ENCODE peak calls at places on chromosomes 12 and 14, in six cellular contexts. E is cardiac muscle cell, X is AG09309, H is GM06990, M is GM23248, O is SK-N-SH. R is an unnamed sample.
A peak's percentile ranks its signal among the peaks of the same experiment; 100 is the strongest.

GRCh38 chr12:78271546-78271945 is 440.9 kb downstream of the NAV3 start:
- DNase-seq in X (no peak), O (no peak), E (peak; percentile 25), H (no peak), M (peak; percentile 33), R (no peak)

GRCh38 chr12:47904647-47905312 is at the start of gene VDR:
- DNase-seq in X (no peak), O (peak; percentile 93), M (peak; percentile 90), E (peak; percentile 77), H (peak; percentile 71), R (peak; percentile 92)

GRCh38 chr12:131082795-131083194 is 129.1 kb downstream of the ADGRD1 start:
- DNase-seq in X (no peak), E (no peak), M (no peak), O (no peak), H (no peak), R (peak; percentile 52)

GRCh38 chr12:64567570-64567969 is 42.7 kb upstream of the RASSF3 start:
- DNase-seq in H (no peak), O (no peak), M (no peak), E (no peak), X (no peak), R (no peak)

GRCh38 chr14:102849522-102850379 is 72.5 kb downstream of the TRAF3 start:
- DNase-seq in H (no peak), E (peak; percentile 19), X (no peak), M (peak; percentile 62), O (peak; percentile 73), R (no peak)

GRCh38 chr14:31889297-31889696 is 187.8 kb upstream of the ARHGAP5 start:
- DNase-seq in E (no peak), O (no peak), H (no peak), X (no peak), M (no peak), R (no peak)

GRCh38 chr12:57518920-57519757 is 1.2 kb downstream of the DDIT3 start:
- DNase-seq in H (no peak), M (peak; percentile 81), O (no peak), X (no peak), E (peak; percentile 80), R (no peak)

GRCh38 chr12:113030875-113031525 is 25.5 kb upstream of the DTX1 start:
- DNase-seq in O (peak; percentile 71), X (peak; percentile 31), H (peak; percentile 28), M (peak; percentile 73), E (peak; percentile 79), R (no peak)

GRCh38 chr14:28515571-28515970 is 251.0 kb upstream of the FOXG1 start:
- DNase-seq in X (no peak), H (no peak), E (peak; percentile 81), O (no peak), M (no peak), R (no peak)

GRCh38 chr14:78737606-78738005 is 567.4 kb downstream of the NRXN3 start:
- DNase-seq in O (no peak), X (no peak), E (no peak), M (no peak), H (no peak), R (no peak)

GRCh38 chr14:65024957-65025356 is 38.3 kb downstream of the FNTB start:
- DNase-seq in X (no peak), E (no peak), M (no peak), O (no peak), H (no peak), R (no peak)

GRCh38 chr14:65028937-65029336 is 42.2 kb downstream of the FNTB start:
- DNase-seq in O (no peak), E (no peak), X (no peak), H (no peak), M (no peak), R (no peak)

GRCh38 chr14:65026526-65026925 is 39.8 kb downstream of the FNTB start:
- DNase-seq in H (no peak), X (no peak), M (no peak), O (no peak), E (no peak), R (no peak)

GRCh38 chr14:65027127-65027799 is 40.6 kb downstream of the FNTB start:
- DNase-seq in O (no peak), M (no peak), X (no peak), E (no peak), H (no peak), R (no peak)

GRCh38 chr14:65025818-65026217 is 39.1 kb downstream of the FNTB start:
- DNase-seq in O (no peak), E (no peak), M (no peak), X (no peak), H (no peak), R (no peak)
- H3K4me3 ChIP-seq in O (no peak overlapping the region), E (no peak overlapping the region), M (no peak overlapping the region), X (no peak overlapping the region), H (no peak overlapping the region), R (no peak overlapping the region)

GRCh38 chr12:70919161-70919560 is 1.4 kb downstream of the PTPRR start:
- DNase-seq in E (no peak), H (no peak), M (no peak), O (no peak), X (no peak), R (no peak)

GRCh38 chr12:70918321-70918720 is 2.2 kb downstream of the PTPRR start:
- DNase-seq in E (no peak), M (no peak), O (no peak), H (no peak), X (no peak), R (no peak)

GRCh38 chr12:70919597-70920035 is 922 bp downstream of the PTPRR start:
- DNase-seq in X (no peak), M (peak; percentile 42), E (peak; percentile 48), O (peak; percentile 48), H (no peak), R (no peak)

GRCh38 chr12:70920251-70920851 is at the start of gene PTPRR:
- DNase-seq in X (no peak), E (peak; percentile 26), H (no peak), O (peak; percentile 76), M (no peak), R (peak; percentile 57)

GRCh38 chr12:70920891-70921290 is 353 bp upstream of the PTPRR start:
- DNase-seq in O (no peak), X (no peak), M (no peak), H (no peak), E (no peak), R (no peak)
- H3K4me3 ChIP-seq in O (peak overlapping the region; percentile 30), X (no peak overlapping the region), M (no peak overlapping the region), H (no peak overlapping the region), E (peak overlapping the region; percentile 4), R (no peak overlapping the region)

DNA sequence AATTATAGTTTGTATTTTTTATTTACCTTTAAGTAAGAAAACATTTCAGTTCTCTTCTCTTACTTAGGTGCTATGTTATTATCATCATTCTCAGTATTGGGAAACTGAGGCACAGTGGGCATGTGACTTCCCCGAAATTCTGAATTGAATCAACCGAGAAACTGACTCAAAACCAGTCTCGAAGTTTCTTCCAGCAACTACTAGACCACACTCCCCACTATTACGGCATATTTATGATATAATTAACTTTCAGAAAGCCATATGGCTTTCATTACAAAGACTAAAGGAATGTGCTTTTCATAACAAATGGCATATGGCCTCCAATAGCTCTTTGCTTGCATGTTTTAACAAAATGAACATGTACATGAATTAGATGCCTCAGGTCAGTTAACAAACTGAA is 182.8 kb upstream of the SLC38A2 start:
- DNase-seq in M (peak; percentile 83), X (peak; percentile 83), O (peak; percentile 31), H (no peak), E (peak; percentile 87), R (no peak)
- H3K4me3 ChIP-seq in M (peak overlapping the region; percentile 51), X (no peak overlapping the region), O (no peak overlapping the region), H (no peak overlapping the region), E (no peak overlapping the region), R (no peak overlapping the region)

GRCh38 chr14:53710615-53711014 is 246.0 kb downstream of the BMP4 start:
- DNase-seq in X (no peak), O (no peak), H (no peak), E (no peak), M (no peak), R (no peak)

GRCh38 chr14:53711205-53711604 is 245.4 kb downstream of the BMP4 start:
- DNase-seq in M (no peak), X (no peak), E (no peak), O (no peak), H (no peak), R (no peak)

GRCh38 chr14:53716521-53716920 is 240.1 kb downstream of the BMP4 start:
- DNase-seq in O (no peak), X (no peak), M (no peak), H (no peak), E (no peak), R (no peak)

GRCh38 chr14:53714495-53715389 is 241.9 kb downstream of the BMP4 start:
- DNase-seq in O (no peak), X (no peak), M (no peak), E (peak; percentile 33), H (no peak), R (no peak)

DNA sequence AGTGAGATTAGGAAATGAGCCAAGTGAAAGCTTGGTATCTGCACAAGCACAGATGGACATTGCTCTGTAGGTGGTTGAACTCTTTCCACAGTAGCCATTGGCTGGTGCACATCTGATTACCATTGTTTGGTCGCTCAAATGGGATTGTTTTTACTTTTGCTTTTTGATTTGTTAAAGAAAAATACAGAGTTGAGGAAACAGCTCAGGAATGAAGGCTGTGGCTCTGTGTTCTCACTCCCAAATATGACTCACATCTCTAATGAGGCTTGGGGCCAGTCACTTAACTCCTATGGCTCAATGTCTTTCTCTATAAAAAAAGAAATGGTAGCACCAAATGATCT is 241.3 kb downstream of the BMP4 start:
- DNase-seq in X (peak; percentile 14), E (peak; percentile 69), M (peak; percentile 59), O (no peak), H (no peak), R (no peak)
- H3K4me3 ChIP-seq in X (no peak overlapping the region), E (no peak overlapping the region), M (peak overlapping the region; percentile 9), O (no peak overlapping the region), H (no peak overlapping the region), R (peak overlapping the region; percentile 26)

DNA sequence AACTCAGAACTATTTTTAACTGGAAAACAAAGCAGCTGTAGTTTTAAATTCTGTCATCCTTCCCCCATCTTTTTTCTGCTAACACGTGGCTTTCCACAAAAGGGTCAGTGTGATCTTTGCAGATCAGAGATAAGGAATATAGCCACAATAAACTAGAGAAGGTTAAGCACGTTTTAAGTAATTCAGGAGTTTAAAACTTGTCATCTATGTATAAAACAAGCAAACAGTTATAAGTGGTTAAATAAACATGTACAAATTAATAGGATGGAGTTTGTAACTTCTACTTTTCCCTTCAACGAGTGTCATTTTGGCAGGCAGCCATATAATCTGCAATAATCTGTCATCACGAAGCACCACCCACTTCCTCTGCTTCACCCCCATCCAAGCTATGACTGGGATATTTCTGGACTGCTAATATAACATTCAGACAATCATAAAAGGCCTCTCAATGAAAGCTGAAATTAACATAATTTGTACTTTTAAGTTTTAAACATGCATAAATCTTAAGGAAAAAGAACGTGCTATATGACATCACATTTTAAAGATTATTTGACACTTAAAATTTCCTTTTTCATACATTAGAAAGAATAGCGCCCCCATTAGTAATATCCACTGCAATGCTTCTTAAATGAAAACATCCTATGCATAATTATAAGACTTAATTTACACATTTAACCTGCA is 15.2 kb downstream of the TAOK3 start:
- DNase-seq in X (no peak), O (peak; percentile 42), E (peak; percentile 78), M (peak; percentile 83), H (peak; percentile 62), R (no peak)
- H3K4me3 ChIP-seq in X (no peak overlapping the region), O (no peak overlapping the region), E (no peak overlapping the region), M (peak overlapping the region; percentile 42), H (peak overlapping the region; percentile 72), R (peak overlapping the region; percentile 38)

R was measured in upper lobe of right lung.